ENCODE peak calls at places on chromosome 19, in nine cellular contexts. One of them, this sample, is unnamed.

GRCh38 chr19:31014668-31015067 is 334.6 kb downstream of the TSHZ3 start:
- DNase-seq in mucosa of descending colon: no peak
- DNase-seq in fibroblast of villous mesenchyme: no peak
- DNase-seq in amygdala: no peak
- DNase-seq in NCI-H2107: no peak
- DNase-seq in WTC11: no peak
- DNase-seq in activated CD8-positive, alpha-beta memory T cell treated with anti-CD3 and anti-CD28 coated beads for 4 hours: no peak
- DNase-seq in fibroblast of mammary gland: no peak
- DNase-seq in cardiac fibroblast: no peak
- DNase-seq in this sample: no peak

GRCh38 chr19:46697142-46697960 is 19.6 kb downstream of the PRKD2 start:
- DNase-seq in mucosa of descending colon: peak
- DNase-seq in fibroblast of villous mesenchyme: peak
- DNase-seq in amygdala: no peak
- DNase-seq in NCI-H2107: no peak
- DNase-seq in WTC11: peak
- DNase-seq in activated CD8-positive, alpha-beta memory T cell treated with anti-CD3 and anti-CD28 coated beads for 4 hours: no peak
- DNase-seq in fibroblast of mammary gland: peak
- DNase-seq in cardiac fibroblast: peak
- DNase-seq in this sample: peak

GRCh38 chr19:2491130-2491801 is 15.3 kb downstream of the GADD45B start:
- DNase-seq in mucosa of descending colon: peak
- DNase-seq in fibroblast of villous mesenchyme: peak
- DNase-seq in amygdala: no peak
- DNase-seq in NCI-H2107: no peak
- DNase-seq in WTC11: no peak
- DNase-seq in activated CD8-positive, alpha-beta memory T cell treated with anti-CD3 and anti-CD28 coated beads for 4 hours: no peak
- DNase-seq in fibroblast of mammary gland: peak
- DNase-seq in cardiac fibroblast: peak
- DNase-seq in this sample: peak

GRCh38 chr19:14139944-14140343 is 3.6 kb upstream of the ASF1B start:
- DNase-seq in mucosa of descending colon: no peak
- DNase-seq in fibroblast of villous mesenchyme: peak
- DNase-seq in amygdala: no peak
- DNase-seq in NCI-H2107: no peak
- DNase-seq in WTC11: no peak
- DNase-seq in activated CD8-positive, alpha-beta memory T cell treated with anti-CD3 and anti-CD28 coated beads for 4 hours: no peak
- DNase-seq in fibroblast of mammary gland: no peak
- DNase-seq in cardiac fibroblast: peak
- DNase-seq in this sample: no peak

GRCh38 chr19:55486971-55487883 is 1.0 kb upstream of the SSC5D start:
- DNase-seq in mucosa of descending colon: no peak
- DNase-seq in fibroblast of villous mesenchyme: peak
- DNase-seq in amygdala: no peak
- DNase-seq in NCI-H2107: no peak
- DNase-seq in WTC11: no peak
- DNase-seq in activated CD8-positive, alpha-beta memory T cell treated with anti-CD3 and anti-CD28 coated beads for 4 hours: no peak
- DNase-seq in fibroblast of mammary gland: peak
- DNase-seq in cardiac fibroblast: peak
- DNase-seq in this sample: peak

GRCh38 chr19:19095691-19096090 is 31.9 kb downstream of the SLC25A42 start:
- DNase-seq in mucosa of descending colon: no peak
- DNase-seq in fibroblast of villous mesenchyme: no peak
- DNase-seq in amygdala: no peak
- DNase-seq in NCI-H2107: no peak
- DNase-seq in WTC11: no peak
- DNase-seq in activated CD8-positive, alpha-beta memory T cell treated with anti-CD3 and anti-CD28 coated beads for 4 hours: no peak
- DNase-seq in fibroblast of mammary gland: no peak
- DNase-seq in cardiac fibroblast: no peak
- DNase-seq in this sample: no peak

GRCh38 chr19:31892060-31892459 is 453.4 kb upstream of the ZNF507 start:
- DNase-seq in mucosa of descending colon: no peak
- DNase-seq in fibroblast of villous mesenchyme: no peak
- DNase-seq in amygdala: no peak
- DNase-seq in NCI-H2107: no peak
- DNase-seq in WTC11: no peak
- DNase-seq in activated CD8-positive, alpha-beta memory T cell treated with anti-CD3 and anti-CD28 coated beads for 4 hours: no peak
- DNase-seq in fibroblast of mammary gland: no peak
- DNase-seq in cardiac fibroblast: no peak
- DNase-seq in this sample: no peak

GRCh38 chr19:22622901-22623840 is 11.0 kb upstream of the ZNF492 start:
- DNase-seq in mucosa of descending colon: no peak
- DNase-seq in fibroblast of villous mesenchyme: no peak
- DNase-seq in amygdala: no peak
- DNase-seq in NCI-H2107: no peak
- DNase-seq in WTC11: no peak
- DNase-seq in activated CD8-positive, alpha-beta memory T cell treated with anti-CD3 and anti-CD28 coated beads for 4 hours: no peak
- DNase-seq in fibroblast of mammary gland: no peak
- DNase-seq in cardiac fibroblast: no peak
- DNase-seq in this sample: no peak